ENCODE peak calls at places on chromosomes 11 and 22, in five cellular contexts. One of them, this sample, is unnamed.

GRCh38 chr22:50490531-50491308 is 4.1 kb downstream of the MIOX start:
- DNase-seq in trophoblast cell: no peak
- DNase-seq in GM04504: no peak
- DNase-seq in choroid plexus epithelial cell: no peak
- DNase-seq in activated CD8-positive, alpha-beta T cell treated with anti-CD3 and anti-CD28 coated beads, Interleukin-2, amount 10 ng/mL, durations not matched to agents 7 days and 5 days: no peak
- DNase-seq in this sample: no peak

GRCh38 chr11:86811637-86812321 is 11.4 kb downstream of the PRSS23 start:
- DNase-seq in trophoblast cell: no peak
- DNase-seq in GM04504: no peak
- DNase-seq in choroid plexus epithelial cell: peak
- DNase-seq in activated CD8-positive, alpha-beta T cell treated with anti-CD3 and anti-CD28 coated beads, Interleukin-2, amount 10 ng/mL, durations not matched to agents 7 days and 5 days: no peak
- DNase-seq in this sample: no peak

GRCh38 chr11:71283960-71284359 is 31.6 kb upstream of the SHANK2 start:
- DNase-seq in trophoblast cell: peak
- DNase-seq in GM04504: no peak
- DNase-seq in choroid plexus epithelial cell: no peak
- DNase-seq in activated CD8-positive, alpha-beta T cell treated with anti-CD3 and anti-CD28 coated beads, Interleukin-2, amount 10 ng/mL, durations not matched to agents 7 days and 5 days: no peak
- DNase-seq in this sample: no peak

GRCh38 chr22:49756656-49757055 is 71.0 kb downstream of the BRD1 start:
- DNase-seq in trophoblast cell: no peak
- DNase-seq in GM04504: no peak
- DNase-seq in choroid plexus epithelial cell: no peak
- DNase-seq in activated CD8-positive, alpha-beta T cell treated with anti-CD3 and anti-CD28 coated beads, Interleukin-2, amount 10 ng/mL, durations not matched to agents 7 days and 5 days: no peak
- DNase-seq in this sample: no peak

GRCh38 chr11:26143553-26144308 is 188.2 kb upstream of the ANO3 start:
- DNase-seq in trophoblast cell: no peak
- DNase-seq in GM04504: no peak
- DNase-seq in choroid plexus epithelial cell: peak
- DNase-seq in activated CD8-positive, alpha-beta T cell treated with anti-CD3 and anti-CD28 coated beads, Interleukin-2, amount 10 ng/mL, durations not matched to agents 7 days and 5 days: no peak
- DNase-seq in this sample: no peak

GRCh38 chr11:130592056-130592455 is 143.6 kb downstream of the ADAMTS15 start:
- DNase-seq in trophoblast cell: peak
- DNase-seq in GM04504: no peak
- DNase-seq in choroid plexus epithelial cell: no peak
- DNase-seq in activated CD8-positive, alpha-beta T cell treated with anti-CD3 and anti-CD28 coated beads, Interleukin-2, amount 10 ng/mL, durations not matched to agents 7 days and 5 days: no peak
- DNase-seq in this sample: no peak

GRCh38 chr11:112464949-112465348 is 204.3 kb upstream of the PLET1 start:
- DNase-seq in trophoblast cell: no peak
- DNase-seq in GM04504: no peak
- DNase-seq in choroid plexus epithelial cell: no peak
- DNase-seq in activated CD8-positive, alpha-beta T cell treated with anti-CD3 and anti-CD28 coated beads, Interleukin-2, amount 10 ng/mL, durations not matched to agents 7 days and 5 days: no peak
- DNase-seq in this sample: no peak

GRCh38 chr11:129251067-129251466 is 58.9 kb upstream of the ARHGAP32 start:
- DNase-seq in trophoblast cell: no peak
- DNase-seq in GM04504: no peak
- DNase-seq in choroid plexus epithelial cell: peak
- DNase-seq in activated CD8-positive, alpha-beta T cell treated with anti-CD3 and anti-CD28 coated beads, Interleukin-2, amount 10 ng/mL, durations not matched to agents 7 days and 5 days: no peak
- DNase-seq in this sample: no peak

GRCh38 chr11:19878520-19878919 is 165.9 kb downstream of the NAV2 start:
- DNase-seq in trophoblast cell: no peak
- DNase-seq in GM04504: no peak
- DNase-seq in choroid plexus epithelial cell: no peak
- DNase-seq in activated CD8-positive, alpha-beta T cell treated with anti-CD3 and anti-CD28 coated beads, Interleukin-2, amount 10 ng/mL, durations not matched to agents 7 days and 5 days: no peak
- DNase-seq in this sample: no peak

GRCh38 chr11:79437981-79438630 is 2.7 kb downstream of the TENM4 start:
- DNase-seq in trophoblast cell: no peak
- DNase-seq in GM04504: no peak
- DNase-seq in choroid plexus epithelial cell: peak
- DNase-seq in activated CD8-positive, alpha-beta T cell treated with anti-CD3 and anti-CD28 coated beads, Interleukin-2, amount 10 ng/mL, durations not matched to agents 7 days and 5 days: no peak
- DNase-seq in this sample: no peak

GRCh38 chr11:123137496-123138270 is 57.4 kb downstream of the CLMP start:
- DNase-seq in trophoblast cell: peak
- DNase-seq in GM04504: peak
- DNase-seq in choroid plexus epithelial cell: peak
- DNase-seq in activated CD8-positive, alpha-beta T cell treated with anti-CD3 and anti-CD28 coated beads, Interleukin-2, amount 10 ng/mL, durations not matched to agents 7 days and 5 days: no peak
- DNase-seq in this sample: no peak

GRCh38 chr11:76233936-76234703 is 27.8 kb upstream of the WNT11 start:
- DNase-seq in trophoblast cell: peak
- DNase-seq in GM04504: no peak
- DNase-seq in choroid plexus epithelial cell: peak
- DNase-seq in activated CD8-positive, alpha-beta T cell treated with anti-CD3 and anti-CD28 coated beads, Interleukin-2, amount 10 ng/mL, durations not matched to agents 7 days and 5 days: peak
- DNase-seq in this sample: peak

GRCh38 chr22:44351685-44352377 is 39.1 kb upstream of the SHISAL1 start:
- DNase-seq in trophoblast cell: peak
- DNase-seq in GM04504: peak
- DNase-seq in choroid plexus epithelial cell: peak
- DNase-seq in activated CD8-positive, alpha-beta T cell treated with anti-CD3 and anti-CD28 coated beads, Interleukin-2, amount 10 ng/mL, durations not matched to agents 7 days and 5 days: peak
- DNase-seq in this sample: no peak

GRCh38 chr22:35206889-35207288 is 50.4 kb upstream of the HMGXB4 start:
- DNase-seq in trophoblast cell: no peak
- DNase-seq in GM04504: no peak
- DNase-seq in choroid plexus epithelial cell: no peak
- DNase-seq in activated CD8-positive, alpha-beta T cell treated with anti-CD3 and anti-CD28 coated beads, Interleukin-2, amount 10 ng/mL, durations not matched to agents 7 days and 5 days: no peak
- DNase-seq in this sample: no peak

GRCh38 chr11:2418961-2419360 is 18.4 kb downstream of the TSSC4 start:
- DNase-seq in trophoblast cell: no peak
- DNase-seq in GM04504: no peak
- DNase-seq in choroid plexus epithelial cell: no peak
- DNase-seq in activated CD8-positive, alpha-beta T cell treated with anti-CD3 and anti-CD28 coated beads, Interleukin-2, amount 10 ng/mL, durations not matched to agents 7 days and 5 days: no peak
- DNase-seq in this sample: no peak

GRCh38 chr22:20423636-20424511 is 13.8 kb downstream of the SCARF2 start:
- DNase-seq in trophoblast cell: peak
- DNase-seq in GM04504: no peak
- DNase-seq in choroid plexus epithelial cell: no peak
- DNase-seq in activated CD8-positive, alpha-beta T cell treated with anti-CD3 and anti-CD28 coated beads, Interleukin-2, amount 10 ng/mL, durations not matched to agents 7 days and 5 days: no peak
- DNase-seq in this sample: no peak

GRCh38 chr11:61972796-61973602 is 5.6 kb upstream of the FTH1 start:
- DNase-seq in trophoblast cell: peak
- DNase-seq in GM04504: no peak
- DNase-seq in choroid plexus epithelial cell: no peak
- DNase-seq in activated CD8-positive, alpha-beta T cell treated with anti-CD3 and anti-CD28 coated beads, Interleukin-2, amount 10 ng/mL, durations not matched to agents 7 days and 5 days: peak
- DNase-seq in this sample: no peak

GRCh38 chr11:47766363-47767227 is 546 bp downstream of the FNBP4 start:
- DNase-seq in trophoblast cell: peak
- DNase-seq in GM04504: peak
- DNase-seq in choroid plexus epithelial cell: peak
- DNase-seq in activated CD8-positive, alpha-beta T cell treated with anti-CD3 and anti-CD28 coated beads, Interleukin-2, amount 10 ng/mL, durations not matched to agents 7 days and 5 days: peak
- DNase-seq in this sample: peak

GRCh38 chr11:2208691-2209369 is 37.2 kb upstream of the TH start:
- DNase-seq in trophoblast cell: peak
- DNase-seq in GM04504: no peak
- DNase-seq in choroid plexus epithelial cell: no peak
- DNase-seq in activated CD8-positive, alpha-beta T cell treated with anti-CD3 and anti-CD28 coated beads, Interleukin-2, amount 10 ng/mL, durations not matched to agents 7 days and 5 days: peak
- DNase-seq in this sample: peak

GRCh38 chr11:112881461-112881860 is 79.8 kb upstream of the NCAM1 start:
- DNase-seq in trophoblast cell: no peak
- DNase-seq in GM04504: peak
- DNase-seq in choroid plexus epithelial cell: peak
- DNase-seq in activated CD8-positive, alpha-beta T cell treated with anti-CD3 and anti-CD28 coated beads, Interleukin-2, amount 10 ng/mL, durations not matched to agents 7 days and 5 days: no peak
- DNase-seq in this sample: no peak

GRCh38 chr22:50009251-50009650 is 3.3 kb downstream of the IL17REL start:
- DNase-seq in trophoblast cell: no peak
- DNase-seq in GM04504: no peak
- DNase-seq in choroid plexus epithelial cell: no peak
- DNase-seq in activated CD8-positive, alpha-beta T cell treated with anti-CD3 and anti-CD28 coated beads, Interleukin-2, amount 10 ng/mL, durations not matched to agents 7 days and 5 days: no peak
- DNase-seq in this sample: no peak

GRCh38 chr11:96288915-96289314 is 54.1 kb downstream of the MAML2 start:
- DNase-seq in trophoblast cell: no peak
- DNase-seq in GM04504: no peak
- DNase-seq in choroid plexus epithelial cell: no peak
- DNase-seq in activated CD8-positive, alpha-beta T cell treated with anti-CD3 and anti-CD28 coated beads, Interleukin-2, amount 10 ng/mL, durations not matched to agents 7 days and 5 days: no peak
- DNase-seq in this sample: no peak

GRCh38 chr11:23755769-23756168 is 741.1 kb upstream of the LUZP2 start:
- DNase-seq in trophoblast cell: no peak
- DNase-seq in GM04504: peak
- DNase-seq in choroid plexus epithelial cell: peak
- DNase-seq in activated CD8-positive, alpha-beta T cell treated with anti-CD3 and anti-CD28 coated beads, Interleukin-2, amount 10 ng/mL, durations not matched to agents 7 days and 5 days: no peak
- DNase-seq in this sample: no peak

GRCh38 chr22:39598017-39598965 is 27.7 kb downstream of the CACNA1I start:
- DNase-seq in trophoblast cell: peak
- DNase-seq in GM04504: no peak
- DNase-seq in choroid plexus epithelial cell: no peak
- DNase-seq in activated CD8-positive, alpha-beta T cell treated with anti-CD3 and anti-CD28 coated beads, Interleukin-2, amount 10 ng/mL, durations not matched to agents 7 days and 5 days: peak
- DNase-seq in this sample: peak

GRCh38 chr22:37599161-37599560 is 9.5 kb upstream of the GGA1 start:
- DNase-seq in trophoblast cell: no peak
- DNase-seq in GM04504: no peak
- DNase-seq in choroid plexus epithelial cell: no peak
- DNase-seq in activated CD8-positive, alpha-beta T cell treated with anti-CD3 and anti-CD28 coated beads, Interleukin-2, amount 10 ng/mL, durations not matched to agents 7 days and 5 days: no peak
- DNase-seq in this sample: no peak